ENCODE peak calls at places on chromosomes 11 and 22, in five cellular contexts. One of them, this sample, is unnamed.

GRCh38 chr11:2572491-2573239 is 127.1 kb downstream of the KCNQ1OT1 start:
- DNase-seq in GM13976: no peak
- DNase-seq in endodermal cell: peak; percentile 35
- DNase-seq in astrocyte: no peak
- DNase-seq in nephron progenitor cell: no peak
- DNase-seq in this sample: no peak

GRCh38 chr11:93942176-93942575 is 79.0 kb upstream of the HEPHL1 start:
- DNase-seq in nephron progenitor cell: no peak
- DNase-seq in GM13976: no peak
- DNase-seq in astrocyte: no peak
- DNase-seq in endodermal cell: no peak
- DNase-seq in this sample: no peak

GRCh38 chr11:490930-491260 is 16.1 kb downstream of the RNH1 start:
- DNase-seq in endodermal cell: no peak
- DNase-seq in astrocyte: no peak
- DNase-seq in nephron progenitor cell: no peak
- DNase-seq in GM13976: no peak
- DNase-seq in this sample: no peak

GRCh38 chr22:37647928-37648327 is 8.5 kb downstream of the SH3BP1 start:
- DNase-seq in astrocyte: peak; percentile 74
- DNase-seq in nephron progenitor cell: no peak
- DNase-seq in endodermal cell: no peak
- DNase-seq in GM13976: no peak
- DNase-seq in this sample: no peak

GRCh38 chr11:67056640-67057409 is at the start of gene RHOD:
- DNase-seq in endodermal cell: peak; percentile 90
- DNase-seq in nephron progenitor cell: peak; percentile 78
- DNase-seq in GM13976: peak; percentile 74
- DNase-seq in astrocyte: no peak
- DNase-seq in this sample: no peak

GRCh38 chr22:50423956-50424355 is 50.9 kb downstream of the SBF1 start:
- DNase-seq in GM13976: no peak
- DNase-seq in astrocyte: no peak
- DNase-seq in nephron progenitor cell: no peak
- DNase-seq in endodermal cell: no peak
- DNase-seq in this sample: no peak

GRCh38 chr11:210122-210802 is 2.8 kb downstream of the RIC8A start:
- DNase-seq in endodermal cell: no peak
- DNase-seq in astrocyte: peak; percentile 77
- DNase-seq in GM13976: no peak
- DNase-seq in nephron progenitor cell: no peak
- DNase-seq in this sample: no peak

GRCh38 chr22:30890689-30891442 is 77.7 kb downstream of the MORC2 start:
- DNase-seq in endodermal cell: peak; percentile 91
- DNase-seq in astrocyte: no peak
- DNase-seq in nephron progenitor cell: peak; percentile 58
- DNase-seq in GM13976: peak; percentile 83
- DNase-seq in this sample: no peak

GRCh38 chr11:96741068-96741467 is 351.3 kb downstream of the JRKL start:
- DNase-seq in astrocyte: peak; percentile 57
- DNase-seq in endodermal cell: no peak
- DNase-seq in nephron progenitor cell: no peak
- DNase-seq in GM13976: no peak
- DNase-seq in this sample: no peak

GRCh38 chr11:10864688-10865087 is 6.8 kb upstream of the ZBED5 start:
- DNase-seq in nephron progenitor cell: no peak
- DNase-seq in astrocyte: peak; percentile 37
- DNase-seq in endodermal cell: no peak
- DNase-seq in GM13976: no peak
- DNase-seq in this sample: no peak

GRCh38 chr11:40417627-40418026 is 1041.8 kb downstream of the LRRC4C start:
- DNase-seq in astrocyte: no peak
- DNase-seq in nephron progenitor cell: no peak
- DNase-seq in endodermal cell: no peak
- DNase-seq in GM13976: no peak
- DNase-seq in this sample: no peak

GRCh38 chr11:9263840-9264380 is 1.2 kb downstream of the DENND5A start:
- DNase-seq in endodermal cell: no peak
- DNase-seq in GM13976: peak; percentile 90
- DNase-seq in astrocyte: no peak
- DNase-seq in nephron progenitor cell: no peak
- DNase-seq in this sample: no peak

GRCh38 chr11:36750349-36750748 is 152.3 kb upstream of the RAG2 start:
- DNase-seq in nephron progenitor cell: no peak
- DNase-seq in GM13976: no peak
- DNase-seq in astrocyte: no peak
- DNase-seq in endodermal cell: no peak
- DNase-seq in this sample: no peak

GRCh38 chr11:123616505-123617198 is 37.8 kb downstream of the SCN3B start:
- DNase-seq in astrocyte: peak; percentile 78
- DNase-seq in nephron progenitor cell: no peak
- DNase-seq in GM13976: no peak
- DNase-seq in endodermal cell: no peak
- DNase-seq in this sample: no peak

GRCh38 chr11:32348502-32348901 is 86.8 kb downstream of the WT1 start:
- DNase-seq in endodermal cell: no peak
- DNase-seq in astrocyte: no peak
- DNase-seq in nephron progenitor cell: no peak
- DNase-seq in GM13976: no peak
- DNase-seq in this sample: no peak

GRCh38 chr11:9617960-9618359 is 44.5 kb downstream of the WEE1 start:
- DNase-seq in nephron progenitor cell: no peak
- DNase-seq in astrocyte: peak; percentile 62
- DNase-seq in GM13976: no peak
- DNase-seq in endodermal cell: no peak
- DNase-seq in this sample: no peak

GRCh38 chr11:36333897-36334296 is 37.8 kb downstream of the PRR5L start:
- DNase-seq in GM13976: no peak
- DNase-seq in astrocyte: peak; percentile 32
- DNase-seq in nephron progenitor cell: no peak
- DNase-seq in endodermal cell: peak; percentile 74
- DNase-seq in this sample: no peak

GRCh38 chr22:38069372-38070249 is 12.4 kb downstream of the PICK1 start:
- DNase-seq in astrocyte: no peak
- DNase-seq in GM13976: no peak
- DNase-seq in endodermal cell: peak; percentile 77
- DNase-seq in nephron progenitor cell: peak; percentile 50
- DNase-seq in this sample: no peak

GRCh38 chr11:124762624-124763155 is 600 bp upstream of the ESAM start:
- DNase-seq in endodermal cell: no peak
- DNase-seq in GM13976: peak; percentile 55
- DNase-seq in nephron progenitor cell: peak; percentile 59
- DNase-seq in astrocyte: no peak
- DNase-seq in this sample: no peak

GRCh38 chr11:114215871-114216803 is 80.1 kb upstream of the NNMT start:
- DNase-seq in nephron progenitor cell: no peak
- DNase-seq in astrocyte: no peak
- DNase-seq in GM13976: no peak
- DNase-seq in endodermal cell: no peak
- DNase-seq in this sample: no peak

GRCh38 chr11:26575946-26576345 is 3.9 kb upstream of the MUC15 start:
- DNase-seq in GM13976: no peak
- DNase-seq in nephron progenitor cell: no peak
- DNase-seq in astrocyte: no peak
- DNase-seq in endodermal cell: no peak
- DNase-seq in this sample: no peak

GRCh38 chr11:69270929-69271328 is 23.0 kb upstream of the MYEOV start:
- DNase-seq in GM13976: no peak
- DNase-seq in astrocyte: no peak
- DNase-seq in nephron progenitor cell: no peak
- DNase-seq in endodermal cell: no peak
- DNase-seq in this sample: no peak

GRCh38 chr11:126189109-126189929 is 22.1 kb downstream of the RPUSD4 start:
- DNase-seq in nephron progenitor cell: no peak
- DNase-seq in GM13976: peak; percentile 82
- DNase-seq in astrocyte: no peak
- DNase-seq in endodermal cell: no peak
- DNase-seq in this sample: no peak

GRCh38 chr22:36220457-36220921 is 18.8 kb downstream of the APOL2 start:
- DNase-seq in GM13976: no peak
- DNase-seq in astrocyte: peak; percentile 52
- DNase-seq in nephron progenitor cell: no peak
- DNase-seq in endodermal cell: peak; percentile 65
- DNase-seq in this sample: no peak

GRCh38 chr11:92707173-92707619 is 262.3 kb upstream of the MTNR1B start:
- DNase-seq in nephron progenitor cell: no peak
- DNase-seq in GM13976: no peak
- DNase-seq in astrocyte: no peak
- DNase-seq in endodermal cell: no peak
- DNase-seq in this sample: no peak

GRCh38 chr11:74820763-74821162 is 72.1 kb downstream of the RNF169 start:
- DNase-seq in endodermal cell: no peak
- DNase-seq in GM13976: no peak
- DNase-seq in nephron progenitor cell: no peak
- DNase-seq in astrocyte: peak; percentile 96
- DNase-seq in this sample: no peak

GRCh38 chr11:13667245-13667644 is 1.2 kb upstream of the FAR1 start:
- DNase-seq in endodermal cell: no peak
- DNase-seq in GM13976: no peak
- DNase-seq in nephron progenitor cell: no peak
- DNase-seq in astrocyte: no peak
- DNase-seq in this sample: no peak

GRCh38 chr22:49935561-49935960 is 17.1 kb downstream of the CRELD2 start:
- DNase-seq in nephron progenitor cell: no peak
- DNase-seq in astrocyte: no peak
- DNase-seq in endodermal cell: no peak
- DNase-seq in GM13976: no peak
- DNase-seq in this sample: no peak

GRCh38 chr11:44755553-44756505 is 29.1 kb downstream of the TSPAN18 start:
- DNase-seq in GM13976: no peak
- DNase-seq in endodermal cell: no peak
- DNase-seq in astrocyte: no peak
- DNase-seq in nephron progenitor cell: no peak
- DNase-seq in this sample: no peak

GRCh38 chr11:9754041-9754471 is 90.2 kb downstream of the SWAP70 start:
- DNase-seq in GM13976: no peak
- DNase-seq in nephron progenitor cell: no peak
- DNase-seq in astrocyte: no peak
- DNase-seq in endodermal cell: no peak
- DNase-seq in this sample: no peak

GRCh38 chr11:66495401-66495844 is 15.0 kb upstream of the BBS1 start:
- DNase-seq in GM13976: no peak
- DNase-seq in nephron progenitor cell: no peak
- DNase-seq in endodermal cell: peak; percentile 87
- DNase-seq in astrocyte: no peak
- DNase-seq in this sample: no peak

GRCh38 chr22:26168199-26168915 is 905 bp upstream of the SEZ6L start:
- DNase-seq in endodermal cell: peak; percentile 72
- DNase-seq in nephron progenitor cell: peak; percentile 9
- DNase-seq in astrocyte: no peak
- DNase-seq in GM13976: no peak
- DNase-seq in this sample: no peak

GRCh38 chr11:75351541-75352416 is at the start of gene ARRB1:
- DNase-seq in GM13976: peak; percentile 77
- DNase-seq in endodermal cell: peak; percentile 96
- DNase-seq in astrocyte: peak; percentile 41
- DNase-seq in nephron progenitor cell: peak; percentile 79
- DNase-seq in this sample: peak; percentile 44

GRCh38 chr11:73167555-73167954 is 25.4 kb upstream of the FCHSD2 start:
- DNase-seq in endodermal cell: no peak
- DNase-seq in astrocyte: no peak
- DNase-seq in GM13976: no peak
- DNase-seq in nephron progenitor cell: no peak
- DNase-seq in this sample: no peak

GRCh38 chr11:15947681-15948648 is 408.4 kb downstream of the SOX6 start:
- DNase-seq in GM13976: no peak
- DNase-seq in astrocyte: no peak
- DNase-seq in nephron progenitor cell: no peak
- DNase-seq in endodermal cell: no peak
- DNase-seq in this sample: no peak
- TF ChIP-seq CTCF in GM13976: no peak
- TF ChIP-seq CTCF in astrocyte: no peak
- TF ChIP-seq CTCF in nephron progenitor cell: no peak
- TF ChIP-seq CTCF in endodermal cell: peak; percentile 21
- TF ChIP-seq CTCF in this sample: no peak

GRCh38 chr22:48516571-48516970 is 1311.1 kb downstream of the BRD1 start:
- DNase-seq in astrocyte: no peak
- DNase-seq in nephron progenitor cell: no peak
- DNase-seq in GM13976: no peak
- DNase-seq in endodermal cell: no peak
- DNase-seq in this sample: no peak

GRCh38 chr22:48515571-48516200 is 1312.0 kb downstream of the BRD1 start:
- DNase-seq in astrocyte: no peak
- DNase-seq in nephron progenitor cell: no peak
- DNase-seq in GM13976: no peak
- DNase-seq in endodermal cell: no peak
- DNase-seq in this sample: no peak

GRCh38 chr22:48513929-48514328 is 1313.7 kb downstream of the BRD1 start:
- DNase-seq in astrocyte: no peak
- DNase-seq in nephron progenitor cell: no peak
- DNase-seq in endodermal cell: no peak
- DNase-seq in GM13976: no peak
- DNase-seq in this sample: no peak

GRCh38 chr22:48520207-48520606 is 1307.5 kb downstream of the BRD1 start:
- DNase-seq in GM13976: no peak
- DNase-seq in astrocyte: no peak
- DNase-seq in endodermal cell: no peak
- DNase-seq in nephron progenitor cell: no peak
- DNase-seq in this sample: no peak

GRCh38 chr22:48517039-48518030 is 1310.3 kb downstream of the BRD1 start:
- DNase-seq in astrocyte: no peak
- DNase-seq in endodermal cell: peak; percentile 69
- DNase-seq in nephron progenitor cell: no peak
- DNase-seq in GM13976: no peak
- DNase-seq in this sample: no peak
- TF ChIP-seq CTCF in astrocyte: no peak
- TF ChIP-seq CTCF in endodermal cell: peak; percentile 58
- TF ChIP-seq CTCF in nephron progenitor cell: no peak
- TF ChIP-seq CTCF in GM13976: no peak
- TF ChIP-seq CTCF in this sample: no peak

GRCh38 chr11:116832350-116833290 is 2.9 kb downstream of the APOC3 start:
- DNase-seq in astrocyte: no peak
- DNase-seq in endodermal cell: no peak
- DNase-seq in nephron progenitor cell: no peak
- DNase-seq in GM13976: no peak
- DNase-seq in this sample: no peak
- TF ChIP-seq CTCF in astrocyte: no peak
- TF ChIP-seq CTCF in endodermal cell: no peak
- TF ChIP-seq CTCF in nephron progenitor cell: no peak
- TF ChIP-seq CTCF in GM13976: no peak
- TF ChIP-seq CTCF in this sample: no peak

DNA sequence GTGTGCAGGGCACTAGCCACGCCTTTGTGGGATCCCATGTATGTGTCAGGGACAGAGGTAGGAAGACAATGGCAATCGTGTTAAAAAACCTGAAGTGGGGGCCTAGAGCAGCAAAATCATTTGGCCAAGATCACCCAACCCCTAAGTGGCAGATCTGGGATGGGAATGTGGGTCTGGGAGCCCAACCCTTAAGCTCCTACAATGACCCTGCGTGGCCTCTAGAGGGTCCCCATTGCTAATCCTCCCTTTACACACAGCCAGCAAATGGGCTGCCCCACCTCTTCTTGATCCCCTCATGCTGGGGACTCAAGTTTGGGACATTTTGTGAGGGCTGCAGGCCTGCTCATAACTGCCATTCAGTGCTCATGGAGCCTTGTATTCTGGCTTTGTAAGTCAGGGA is 73.2 kb upstream of the SUSD2 start:
- DNase-seq in GM13976: no peak
- DNase-seq in astrocyte: no peak
- DNase-seq in nephron progenitor cell: no peak
- DNase-seq in endodermal cell: peak; percentile 67
- DNase-seq in this sample: no peak
- TF ChIP-seq CTCF in GM13976: no peak
- TF ChIP-seq CTCF in astrocyte: no peak
- TF ChIP-seq CTCF in nephron progenitor cell: no peak
- TF ChIP-seq CTCF in endodermal cell: peak; percentile 67
- TF ChIP-seq CTCF in this sample: no peak

This sample was measured in omental fat pad.